ENCODE peak calls at places on chromosome 19, in ten cellular contexts. One of them, this sample, is unnamed.

GRCh38 chr19:1070931-1071791 is 4.2 kb downstream of the ARHGAP45 start:
- DNase-seq in stimulated activated CD4-positive, alpha-beta T cell treated with anti-CD3 and anti-CD28 coated beads, TNF-alpha, amount 100 ng/mL, for 48 hours: no peak
- DNase-seq in tibial artery: no peak
- DNase-seq in activated T-helper 1 cell treated with Interleukin-2 at 50 U/mL for 16 hours: no peak
- DNase-seq in stimulated activated CD8-positive, alpha-beta memory T cell treated with anti-CD3 and anti-CD28 coated beads, Interleukin-4, amount 100 ng/mL, for 1 hour: no peak
- DNase-seq in tibial nerve: no peak
- DNase-seq in islet precursor cell: no peak
- DNase-seq in HS-5: no peak
- DNase-seq in NCI-H2227 treated with DMSO at 0.1 percent for 48 hours: no peak
- DNase-seq in IMR-90: no peak
- DNase-seq in this sample: peak

GRCh38 chr19:16679811-16680210 is 18.9 kb downstream of the TMEM38A start:
- DNase-seq in stimulated activated CD4-positive, alpha-beta T cell treated with anti-CD3 and anti-CD28 coated beads, TNF-alpha, amount 100 ng/mL, for 48 hours: no peak
- DNase-seq in tibial artery: no peak
- DNase-seq in activated T-helper 1 cell treated with Interleukin-2 at 50 U/mL for 16 hours: no peak
- DNase-seq in stimulated activated CD8-positive, alpha-beta memory T cell treated with anti-CD3 and anti-CD28 coated beads, Interleukin-4, amount 100 ng/mL, for 1 hour: no peak
- DNase-seq in tibial nerve: no peak
- DNase-seq in islet precursor cell: no peak
- DNase-seq in HS-5: no peak
- DNase-seq in NCI-H2227 treated with DMSO at 0.1 percent for 48 hours: no peak
- DNase-seq in IMR-90: no peak
- DNase-seq in this sample: no peak

GRCh38 chr19:48196933-48197665 is 26.6 kb downstream of the ZSWIM9 start:
- DNase-seq in stimulated activated CD4-positive, alpha-beta T cell treated with anti-CD3 and anti-CD28 coated beads, TNF-alpha, amount 100 ng/mL, for 48 hours: no peak
- DNase-seq in tibial artery: no peak
- DNase-seq in activated T-helper 1 cell treated with Interleukin-2 at 50 U/mL for 16 hours: no peak
- DNase-seq in stimulated activated CD8-positive, alpha-beta memory T cell treated with anti-CD3 and anti-CD28 coated beads, Interleukin-4, amount 100 ng/mL, for 1 hour: no peak
- DNase-seq in tibial nerve: no peak
- DNase-seq in islet precursor cell: no peak
- DNase-seq in HS-5: no peak
- DNase-seq in NCI-H2227 treated with DMSO at 0.1 percent for 48 hours: peak
- DNase-seq in IMR-90: no peak
- DNase-seq in this sample: no peak

GRCh38 chr19:39133431-39134270 is 8.1 kb downstream of the PAK4 start:
- DNase-seq in stimulated activated CD4-positive, alpha-beta T cell treated with anti-CD3 and anti-CD28 coated beads, TNF-alpha, amount 100 ng/mL, for 48 hours: no peak
- DNase-seq in tibial artery: no peak
- DNase-seq in activated T-helper 1 cell treated with Interleukin-2 at 50 U/mL for 16 hours: no peak
- DNase-seq in stimulated activated CD8-positive, alpha-beta memory T cell treated with anti-CD3 and anti-CD28 coated beads, Interleukin-4, amount 100 ng/mL, for 1 hour: no peak
- DNase-seq in tibial nerve: no peak
- DNase-seq in islet precursor cell: peak
- DNase-seq in HS-5: no peak
- DNase-seq in NCI-H2227 treated with DMSO at 0.1 percent for 48 hours: peak
- DNase-seq in IMR-90: no peak
- DNase-seq in this sample: no peak

GRCh38 chr19:47377801-47378200 is 28.7 kb downstream of the DHX34 start:
- DNase-seq in stimulated activated CD4-positive, alpha-beta T cell treated with anti-CD3 and anti-CD28 coated beads, TNF-alpha, amount 100 ng/mL, for 48 hours: no peak
- DNase-seq in tibial artery: no peak
- DNase-seq in activated T-helper 1 cell treated with Interleukin-2 at 50 U/mL for 16 hours: no peak
- DNase-seq in stimulated activated CD8-positive, alpha-beta memory T cell treated with anti-CD3 and anti-CD28 coated beads, Interleukin-4, amount 100 ng/mL, for 1 hour: no peak
- DNase-seq in tibial nerve: no peak
- DNase-seq in islet precursor cell: no peak
- DNase-seq in HS-5: no peak
- DNase-seq in NCI-H2227 treated with DMSO at 0.1 percent for 48 hours: no peak
- DNase-seq in IMR-90: no peak
- DNase-seq in this sample: no peak

GRCh38 chr19:11663162-11663561 is 65.9 kb downstream of the ZNF627 start:
- DNase-seq in stimulated activated CD4-positive, alpha-beta T cell treated with anti-CD3 and anti-CD28 coated beads, TNF-alpha, amount 100 ng/mL, for 48 hours: no peak
- DNase-seq in tibial artery: no peak
- DNase-seq in activated T-helper 1 cell treated with Interleukin-2 at 50 U/mL for 16 hours: no peak
- DNase-seq in stimulated activated CD8-positive, alpha-beta memory T cell treated with anti-CD3 and anti-CD28 coated beads, Interleukin-4, amount 100 ng/mL, for 1 hour: no peak
- DNase-seq in tibial nerve: no peak
- DNase-seq in islet precursor cell: no peak
- DNase-seq in HS-5: no peak
- DNase-seq in NCI-H2227 treated with DMSO at 0.1 percent for 48 hours: no peak
- DNase-seq in IMR-90: no peak
- DNase-seq in this sample: no peak

GRCh38 chr19:8224394-8225145 is 15.4 kb downstream of the CERS4 start:
- DNase-seq in stimulated activated CD4-positive, alpha-beta T cell treated with anti-CD3 and anti-CD28 coated beads, TNF-alpha, amount 100 ng/mL, for 48 hours: no peak
- DNase-seq in tibial artery: peak
- DNase-seq in activated T-helper 1 cell treated with Interleukin-2 at 50 U/mL for 16 hours: no peak
- DNase-seq in stimulated activated CD8-positive, alpha-beta memory T cell treated with anti-CD3 and anti-CD28 coated beads, Interleukin-4, amount 100 ng/mL, for 1 hour: no peak
- DNase-seq in tibial nerve: peak
- DNase-seq in islet precursor cell: no peak
- DNase-seq in HS-5: peak
- DNase-seq in NCI-H2227 treated with DMSO at 0.1 percent for 48 hours: no peak
- DNase-seq in IMR-90: no peak
- DNase-seq in this sample: no peak

GRCh38 chr19:49613374-49613773 is 22.4 kb downstream of the PRR12 start:
- DNase-seq in stimulated activated CD4-positive, alpha-beta T cell treated with anti-CD3 and anti-CD28 coated beads, TNF-alpha, amount 100 ng/mL, for 48 hours: no peak
- DNase-seq in tibial artery: no peak
- DNase-seq in activated T-helper 1 cell treated with Interleukin-2 at 50 U/mL for 16 hours: no peak
- DNase-seq in stimulated activated CD8-positive, alpha-beta memory T cell treated with anti-CD3 and anti-CD28 coated beads, Interleukin-4, amount 100 ng/mL, for 1 hour: no peak
- DNase-seq in tibial nerve: no peak
- DNase-seq in islet precursor cell: no peak
- DNase-seq in HS-5: no peak
- DNase-seq in NCI-H2227 treated with DMSO at 0.1 percent for 48 hours: no peak
- DNase-seq in IMR-90: no peak
- DNase-seq in this sample: no peak

GRCh38 chr19:10009269-10009665 is 1.0 kb downstream of the COL5A3 start:
- DNase-seq in stimulated activated CD4-positive, alpha-beta T cell treated with anti-CD3 and anti-CD28 coated beads, TNF-alpha, amount 100 ng/mL, for 48 hours: peak
- DNase-seq in tibial artery: peak
- DNase-seq in activated T-helper 1 cell treated with Interleukin-2 at 50 U/mL for 16 hours: peak
- DNase-seq in stimulated activated CD8-positive, alpha-beta memory T cell treated with anti-CD3 and anti-CD28 coated beads, Interleukin-4, amount 100 ng/mL, for 1 hour: no peak
- DNase-seq in tibial nerve: peak
- DNase-seq in islet precursor cell: peak
- DNase-seq in HS-5: no peak
- DNase-seq in NCI-H2227 treated with DMSO at 0.1 percent for 48 hours: no peak
- DNase-seq in IMR-90: peak
- DNase-seq in this sample: no peak

GRCh38 chr19:39810424-39810823 is 23.5 kb downstream of the DYRK1B start:
- DNase-seq in stimulated activated CD4-positive, alpha-beta T cell treated with anti-CD3 and anti-CD28 coated beads, TNF-alpha, amount 100 ng/mL, for 48 hours: no peak
- DNase-seq in tibial artery: no peak
- DNase-seq in activated T-helper 1 cell treated with Interleukin-2 at 50 U/mL for 16 hours: no peak
- DNase-seq in stimulated activated CD8-positive, alpha-beta memory T cell treated with anti-CD3 and anti-CD28 coated beads, Interleukin-4, amount 100 ng/mL, for 1 hour: no peak
- DNase-seq in tibial nerve: no peak
- DNase-seq in islet precursor cell: no peak
- DNase-seq in HS-5: no peak
- DNase-seq in NCI-H2227 treated with DMSO at 0.1 percent for 48 hours: no peak
- DNase-seq in IMR-90: no peak
- DNase-seq in this sample: no peak

GRCh38 chr19:2552859-2553258 is 76.9 kb downstream of the GADD45B start:
- DNase-seq in stimulated activated CD4-positive, alpha-beta T cell treated with anti-CD3 and anti-CD28 coated beads, TNF-alpha, amount 100 ng/mL, for 48 hours: peak
- DNase-seq in tibial artery: no peak
- DNase-seq in activated T-helper 1 cell treated with Interleukin-2 at 50 U/mL for 16 hours: peak
- DNase-seq in stimulated activated CD8-positive, alpha-beta memory T cell treated with anti-CD3 and anti-CD28 coated beads, Interleukin-4, amount 100 ng/mL, for 1 hour: no peak
- DNase-seq in tibial nerve: no peak
- DNase-seq in islet precursor cell: no peak
- DNase-seq in HS-5: no peak
- DNase-seq in NCI-H2227 treated with DMSO at 0.1 percent for 48 hours: no peak
- DNase-seq in IMR-90: no peak
- DNase-seq in this sample: no peak

GRCh38 chr19:7650148-7650547 is 13.2 kb downstream of the STXBP2 start:
- DNase-seq in stimulated activated CD4-positive, alpha-beta T cell treated with anti-CD3 and anti-CD28 coated beads, TNF-alpha, amount 100 ng/mL, for 48 hours: no peak
- DNase-seq in tibial artery: no peak
- DNase-seq in activated T-helper 1 cell treated with Interleukin-2 at 50 U/mL for 16 hours: no peak
- DNase-seq in stimulated activated CD8-positive, alpha-beta memory T cell treated with anti-CD3 and anti-CD28 coated beads, Interleukin-4, amount 100 ng/mL, for 1 hour: no peak
- DNase-seq in tibial nerve: no peak
- DNase-seq in islet precursor cell: no peak
- DNase-seq in HS-5: no peak
- DNase-seq in NCI-H2227 treated with DMSO at 0.1 percent for 48 hours: no peak
- DNase-seq in IMR-90: no peak
- DNase-seq in this sample: no peak

GRCh38 chr19:897442-898039 is 4.3 kb downstream of the RNU6-9 start:
- DNase-seq in stimulated activated CD4-positive, alpha-beta T cell treated with anti-CD3 and anti-CD28 coated beads, TNF-alpha, amount 100 ng/mL, for 48 hours: no peak
- DNase-seq in tibial artery: no peak
- DNase-seq in activated T-helper 1 cell treated with Interleukin-2 at 50 U/mL for 16 hours: no peak
- DNase-seq in stimulated activated CD8-positive, alpha-beta memory T cell treated with anti-CD3 and anti-CD28 coated beads, Interleukin-4, amount 100 ng/mL, for 1 hour: no peak
- DNase-seq in tibial nerve: no peak
- DNase-seq in islet precursor cell: peak
- DNase-seq in HS-5: no peak
- DNase-seq in NCI-H2227 treated with DMSO at 0.1 percent for 48 hours: no peak
- DNase-seq in IMR-90: no peak
- DNase-seq in this sample: no peak

GRCh38 chr19:1765182-1765903 is 12.0 kb downstream of the ONECUT3 start:
- DNase-seq in stimulated activated CD4-positive, alpha-beta T cell treated with anti-CD3 and anti-CD28 coated beads, TNF-alpha, amount 100 ng/mL, for 48 hours: no peak
- DNase-seq in tibial artery: no peak
- DNase-seq in activated T-helper 1 cell treated with Interleukin-2 at 50 U/mL for 16 hours: no peak
- DNase-seq in stimulated activated CD8-positive, alpha-beta memory T cell treated with anti-CD3 and anti-CD28 coated beads, Interleukin-4, amount 100 ng/mL, for 1 hour: no peak
- DNase-seq in tibial nerve: no peak
- DNase-seq in islet precursor cell: no peak
- DNase-seq in HS-5: no peak
- DNase-seq in NCI-H2227 treated with DMSO at 0.1 percent for 48 hours: no peak
- DNase-seq in IMR-90: no peak
- DNase-seq in this sample: peak

GRCh38 chr19:7595466-7596133 is at the start of gene CAMSAP3:
- DNase-seq in stimulated activated CD4-positive, alpha-beta T cell treated with anti-CD3 and anti-CD28 coated beads, TNF-alpha, amount 100 ng/mL, for 48 hours: peak
- DNase-seq in tibial artery: no peak
- DNase-seq in activated T-helper 1 cell treated with Interleukin-2 at 50 U/mL for 16 hours: no peak
- DNase-seq in stimulated activated CD8-positive, alpha-beta memory T cell treated with anti-CD3 and anti-CD28 coated beads, Interleukin-4, amount 100 ng/mL, for 1 hour: no peak
- DNase-seq in tibial nerve: no peak
- DNase-seq in islet precursor cell: peak
- DNase-seq in HS-5: no peak
- DNase-seq in NCI-H2227 treated with DMSO at 0.1 percent for 48 hours: peak
- DNase-seq in IMR-90: no peak
- DNase-seq in this sample: peak

GRCh38 chr19:13055213-13056051 is 47.2 kb downstream of the LYL1 start:
- DNase-seq in stimulated activated CD4-positive, alpha-beta T cell treated with anti-CD3 and anti-CD28 coated beads, TNF-alpha, amount 100 ng/mL, for 48 hours: no peak
- DNase-seq in tibial artery: peak
- DNase-seq in activated T-helper 1 cell treated with Interleukin-2 at 50 U/mL for 16 hours: no peak
- DNase-seq in stimulated activated CD8-positive, alpha-beta memory T cell treated with anti-CD3 and anti-CD28 coated beads, Interleukin-4, amount 100 ng/mL, for 1 hour: no peak
- DNase-seq in tibial nerve: peak
- DNase-seq in islet precursor cell: peak
- DNase-seq in HS-5: peak
- DNase-seq in NCI-H2227 treated with DMSO at 0.1 percent for 48 hours: no peak
- DNase-seq in IMR-90: peak
- DNase-seq in this sample: peak

GRCh38 chr19:1042689-1043511 is 3.0 kb downstream of the ABCA7 start:
- DNase-seq in stimulated activated CD4-positive, alpha-beta T cell treated with anti-CD3 and anti-CD28 coated beads, TNF-alpha, amount 100 ng/mL, for 48 hours: no peak
- DNase-seq in tibial artery: no peak
- DNase-seq in activated T-helper 1 cell treated with Interleukin-2 at 50 U/mL for 16 hours: no peak
- DNase-seq in stimulated activated CD8-positive, alpha-beta memory T cell treated with anti-CD3 and anti-CD28 coated beads, Interleukin-4, amount 100 ng/mL, for 1 hour: no peak
- DNase-seq in tibial nerve: no peak
- DNase-seq in islet precursor cell: peak
- DNase-seq in HS-5: no peak
- DNase-seq in NCI-H2227 treated with DMSO at 0.1 percent for 48 hours: no peak
- DNase-seq in IMR-90: no peak
- DNase-seq in this sample: no peak

GRCh38 chr19:4577020-4577782 is 17.7 kb upstream of the SEMA6B start:
- DNase-seq in stimulated activated CD4-positive, alpha-beta T cell treated with anti-CD3 and anti-CD28 coated beads, TNF-alpha, amount 100 ng/mL, for 48 hours: no peak
- DNase-seq in tibial artery: no peak
- DNase-seq in activated T-helper 1 cell treated with Interleukin-2 at 50 U/mL for 16 hours: no peak
- DNase-seq in stimulated activated CD8-positive, alpha-beta memory T cell treated with anti-CD3 and anti-CD28 coated beads, Interleukin-4, amount 100 ng/mL, for 1 hour: no peak
- DNase-seq in tibial nerve: no peak
- DNase-seq in islet precursor cell: no peak
- DNase-seq in HS-5: no peak
- DNase-seq in NCI-H2227 treated with DMSO at 0.1 percent for 48 hours: no peak
- DNase-seq in IMR-90: no peak
- DNase-seq in this sample: no peak

GRCh38 chr19:7554990-7555864 is 19.7 kb downstream of the PNPLA6 start:
- DNase-seq in stimulated activated CD4-positive, alpha-beta T cell treated with anti-CD3 and anti-CD28 coated beads, TNF-alpha, amount 100 ng/mL, for 48 hours: peak
- DNase-seq in tibial artery: no peak
- DNase-seq in activated T-helper 1 cell treated with Interleukin-2 at 50 U/mL for 16 hours: no peak
- DNase-seq in stimulated activated CD8-positive, alpha-beta memory T cell treated with anti-CD3 and anti-CD28 coated beads, Interleukin-4, amount 100 ng/mL, for 1 hour: no peak
- DNase-seq in tibial nerve: no peak
- DNase-seq in islet precursor cell: peak
- DNase-seq in HS-5: no peak
- DNase-seq in NCI-H2227 treated with DMSO at 0.1 percent for 48 hours: no peak
- DNase-seq in IMR-90: no peak
- DNase-seq in this sample: no peak

GRCh38 chr19:51136891-51137551 is 5.1 kb upstream of the SIGLEC7 start:
- DNase-seq in stimulated activated CD4-positive, alpha-beta T cell treated with anti-CD3 and anti-CD28 coated beads, TNF-alpha, amount 100 ng/mL, for 48 hours: no peak
- DNase-seq in tibial artery: peak
- DNase-seq in activated T-helper 1 cell treated with Interleukin-2 at 50 U/mL for 16 hours: no peak
- DNase-seq in stimulated activated CD8-positive, alpha-beta memory T cell treated with anti-CD3 and anti-CD28 coated beads, Interleukin-4, amount 100 ng/mL, for 1 hour: no peak
- DNase-seq in tibial nerve: peak
- DNase-seq in islet precursor cell: no peak
- DNase-seq in HS-5: no peak
- DNase-seq in NCI-H2227 treated with DMSO at 0.1 percent for 48 hours: no peak
- DNase-seq in IMR-90: no peak
- DNase-seq in this sample: no peak

GRCh38 chr19:11265785-11266236 is 3.5 kb upstream of the DOCK6 start:
- DNase-seq in stimulated activated CD4-positive, alpha-beta T cell treated with anti-CD3 and anti-CD28 coated beads, TNF-alpha, amount 100 ng/mL, for 48 hours: no peak
- DNase-seq in tibial artery: no peak
- DNase-seq in activated T-helper 1 cell treated with Interleukin-2 at 50 U/mL for 16 hours: no peak
- DNase-seq in stimulated activated CD8-positive, alpha-beta memory T cell treated with anti-CD3 and anti-CD28 coated beads, Interleukin-4, amount 100 ng/mL, for 1 hour: no peak
- DNase-seq in tibial nerve: no peak
- DNase-seq in islet precursor cell: peak
- DNase-seq in HS-5: no peak
- DNase-seq in NCI-H2227 treated with DMSO at 0.1 percent for 48 hours: no peak
- DNase-seq in IMR-90: no peak
- DNase-seq in this sample: no peak

GRCh38 chr19:43807651-43808050 is 5.4 kb upstream of the LYPD5 start:
- DNase-seq in stimulated activated CD4-positive, alpha-beta T cell treated with anti-CD3 and anti-CD28 coated beads, TNF-alpha, amount 100 ng/mL, for 48 hours: no peak
- DNase-seq in tibial artery: no peak
- DNase-seq in activated T-helper 1 cell treated with Interleukin-2 at 50 U/mL for 16 hours: no peak
- DNase-seq in stimulated activated CD8-positive, alpha-beta memory T cell treated with anti-CD3 and anti-CD28 coated beads, Interleukin-4, amount 100 ng/mL, for 1 hour: no peak
- DNase-seq in tibial nerve: no peak
- DNase-seq in islet precursor cell: no peak
- DNase-seq in HS-5: no peak
- DNase-seq in NCI-H2227 treated with DMSO at 0.1 percent for 48 hours: no peak
- DNase-seq in IMR-90: no peak
- DNase-seq in this sample: no peak

GRCh38 chr19:40519352-40520322 is 52.8 kb downstream of the SPTBN4 start:
- DNase-seq in stimulated activated CD4-positive, alpha-beta T cell treated with anti-CD3 and anti-CD28 coated beads, TNF-alpha, amount 100 ng/mL, for 48 hours: no peak
- DNase-seq in tibial artery: no peak
- DNase-seq in activated T-helper 1 cell treated with Interleukin-2 at 50 U/mL for 16 hours: no peak
- DNase-seq in stimulated activated CD8-positive, alpha-beta memory T cell treated with anti-CD3 and anti-CD28 coated beads, Interleukin-4, amount 100 ng/mL, for 1 hour: no peak
- DNase-seq in tibial nerve: no peak
- DNase-seq in islet precursor cell: peak
- DNase-seq in HS-5: no peak
- DNase-seq in NCI-H2227 treated with DMSO at 0.1 percent for 48 hours: no peak
- DNase-seq in IMR-90: peak
- DNase-seq in this sample: no peak

GRCh38 chr19:4083677-4084546 is 17.2 kb upstream of the ZBTB7A start:
- DNase-seq in stimulated activated CD4-positive, alpha-beta T cell treated with anti-CD3 and anti-CD28 coated beads, TNF-alpha, amount 100 ng/mL, for 48 hours: no peak
- DNase-seq in tibial artery: no peak
- DNase-seq in activated T-helper 1 cell treated with Interleukin-2 at 50 U/mL for 16 hours: no peak
- DNase-seq in stimulated activated CD8-positive, alpha-beta memory T cell treated with anti-CD3 and anti-CD28 coated beads, Interleukin-4, amount 100 ng/mL, for 1 hour: no peak
- DNase-seq in tibial nerve: no peak
- DNase-seq in islet precursor cell: peak
- DNase-seq in HS-5: no peak
- DNase-seq in NCI-H2227 treated with DMSO at 0.1 percent for 48 hours: no peak
- DNase-seq in IMR-90: no peak
- DNase-seq in this sample: no peak

GRCh38 chr19:44745386-44745831 is 3.1 kb upstream of the BCL3 start:
- DNase-seq in stimulated activated CD4-positive, alpha-beta T cell treated with anti-CD3 and anti-CD28 coated beads, TNF-alpha, amount 100 ng/mL, for 48 hours: no peak
- DNase-seq in tibial artery: peak
- DNase-seq in activated T-helper 1 cell treated with Interleukin-2 at 50 U/mL for 16 hours: no peak
- DNase-seq in stimulated activated CD8-positive, alpha-beta memory T cell treated with anti-CD3 and anti-CD28 coated beads, Interleukin-4, amount 100 ng/mL, for 1 hour: no peak
- DNase-seq in tibial nerve: peak
- DNase-seq in islet precursor cell: no peak
- DNase-seq in HS-5: no peak
- DNase-seq in NCI-H2227 treated with DMSO at 0.1 percent for 48 hours: no peak
- DNase-seq in IMR-90: peak
- DNase-seq in this sample: no peak

GRCh38 chr19:38911388-38912004 is 490 bp downstream of the CCER2 start:
- DNase-seq in stimulated activated CD4-positive, alpha-beta T cell treated with anti-CD3 and anti-CD28 coated beads, TNF-alpha, amount 100 ng/mL, for 48 hours: no peak
- DNase-seq in tibial artery: no peak
- DNase-seq in activated T-helper 1 cell treated with Interleukin-2 at 50 U/mL for 16 hours: no peak
- DNase-seq in stimulated activated CD8-positive, alpha-beta memory T cell treated with anti-CD3 and anti-CD28 coated beads, Interleukin-4, amount 100 ng/mL, for 1 hour: no peak
- DNase-seq in tibial nerve: no peak
- DNase-seq in islet precursor cell: peak
- DNase-seq in HS-5: no peak
- DNase-seq in NCI-H2227 treated with DMSO at 0.1 percent for 48 hours: no peak
- DNase-seq in IMR-90: no peak
- DNase-seq in this sample: no peak

This sample was measured in retina.